ENCODE peak calls at places on chromosomes 13 and 19, in four cellular contexts. One of them, this sample, is unnamed.

GRCh38 chr19:41920878-41921277 is 7.4 kb downstream of the ERFL start:
- DNase-seq in keratinocyte: no peak
- DNase-seq in HCT116: no peak
- DNase-seq in GM12878: no peak
- DNase-seq in this sample: no peak

GRCh38 chr13:73849292-73849691 is 284.9 kb downstream of the KLF12 start:
- DNase-seq in HCT116: peak
- DNase-seq in GM12878: no peak
- DNase-seq in keratinocyte: no peak
- DNase-seq in this sample: peak

GRCh38 chr13:114318624-114319023 is 4.3 kb downstream of the CHAMP1 start:
- DNase-seq in HCT116: no peak
- DNase-seq in GM12878: no peak
- DNase-seq in keratinocyte: no peak
- DNase-seq in this sample: no peak

GRCh38 chr19:54653181-54653809 is 9.5 kb upstream of the LILRB4 start:
- DNase-seq in HCT116: peak
- DNase-seq in keratinocyte: no peak
- DNase-seq in GM12878: no peak
- DNase-seq in this sample: peak

GRCh38 chr13:106570354-106570822 is 2.5 kb upstream of the ARGLU1 start:
- DNase-seq in GM12878: no peak
- DNase-seq in keratinocyte: peak
- DNase-seq in HCT116: peak
- DNase-seq in this sample: peak

GRCh38 chr13:112172641-112173171 is 105.8 kb downstream of the SOX1 start:
- DNase-seq in keratinocyte: no peak
- DNase-seq in GM12878: no peak
- DNase-seq in HCT116: no peak
- DNase-seq in this sample: no peak

GRCh38 chr19:13014101-13014920 is 19.0 kb downstream of the NFIX start:
- DNase-seq in GM12878: no peak
- DNase-seq in keratinocyte: no peak
- DNase-seq in HCT116: no peak
- DNase-seq in this sample: no peak

GRCh38 chr13:91123456-91124127 is 223.9 kb upstream of the MIR17HG start:
- DNase-seq in GM12878: no peak
- DNase-seq in HCT116: no peak
- DNase-seq in keratinocyte: no peak
- DNase-seq in this sample: no peak

GRCh38 chr13:51838235-51838846 is 6.6 kb downstream of the TMEM272 start:
- DNase-seq in HCT116: no peak
- DNase-seq in GM12878: no peak
- DNase-seq in keratinocyte: no peak
- DNase-seq in this sample: no peak
- H3K9ac ChIP-seq in HCT116: no peak
- H3K9ac ChIP-seq in GM12878: no peak
- H3K9ac ChIP-seq in keratinocyte: no peak
- H3K9ac ChIP-seq in this sample: no peak

GRCh38 chr19:10291554-10292205 is 1.9 kb downstream of the ICAM5 start:
- DNase-seq in keratinocyte: no peak
- DNase-seq in GM12878: no peak
- DNase-seq in HCT116: no peak
- DNase-seq in this sample: no peak
- TF ChIP-seq EZH2 in keratinocyte: peak
- TF ChIP-seq EZH2 in GM12878: no peak
- TF ChIP-seq EZH2 in HCT116: no peak
- TF ChIP-seq EZH2 in this sample: no peak

DNA sequence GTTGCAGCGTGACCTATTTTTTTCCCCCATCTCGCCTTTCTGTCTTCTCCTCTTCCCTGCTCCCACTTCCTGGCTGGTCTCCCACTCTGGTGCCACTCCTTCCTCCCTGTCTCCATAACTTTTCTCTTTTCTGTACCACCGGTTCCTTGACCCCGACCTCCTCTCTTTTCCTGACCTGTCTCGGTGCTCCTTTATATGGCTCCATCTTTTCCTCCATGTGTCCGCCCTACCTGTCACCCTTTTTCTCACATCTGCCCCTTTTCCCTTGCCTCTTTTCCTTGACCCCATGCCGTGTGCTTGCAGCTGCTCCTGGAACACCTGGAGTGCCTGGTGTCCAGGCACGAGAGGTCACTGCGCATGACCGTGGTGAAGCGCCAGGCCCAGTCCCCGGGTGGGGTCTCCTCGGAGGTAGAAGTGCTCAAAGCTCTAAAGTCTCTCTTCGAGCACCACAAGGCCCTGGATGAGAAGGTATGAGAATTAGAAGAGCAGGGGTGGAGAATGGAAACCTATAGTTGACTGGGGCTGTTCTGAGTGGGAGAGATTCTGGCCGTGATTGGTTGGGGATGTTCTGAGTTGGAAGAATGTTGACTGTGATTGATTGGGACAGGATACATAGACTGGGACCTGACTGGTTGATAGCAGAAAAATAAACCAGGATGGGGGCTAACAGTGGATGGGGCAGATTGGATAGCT is 9.3 kb downstream of the PPFIA3 start:
- DNase-seq in GM12878: no peak
- DNase-seq in keratinocyte: no peak
- DNase-seq in HCT116: no peak
- DNase-seq in this sample: no peak
- H3K9ac ChIP-seq in GM12878: no peak
- H3K9ac ChIP-seq in keratinocyte: no peak
- H3K9ac ChIP-seq in HCT116: peak
- H3K9ac ChIP-seq in this sample: no peak

GRCh38 chr13:107864543-107865460 is 350.5 kb downstream of the LIG4 start:
- DNase-seq in HCT116: no peak
- DNase-seq in keratinocyte: no peak
- DNase-seq in GM12878: no peak
- DNase-seq in this sample: peak

GRCh38 chr13:107866666-107867623 is 348.4 kb downstream of the LIG4 start:
- DNase-seq in HCT116: no peak
- DNase-seq in keratinocyte: no peak
- DNase-seq in GM12878: no peak
- DNase-seq in this sample: no peak

GRCh38 chr13:107867701-107868661 is 347.4 kb downstream of the LIG4 start:
- DNase-seq in HCT116: no peak
- DNase-seq in keratinocyte: no peak
- DNase-seq in GM12878: no peak
- DNase-seq in this sample: no peak

GRCh38 chr13:107865643-107866006 is 349.7 kb downstream of the LIG4 start:
- DNase-seq in keratinocyte: no peak
- DNase-seq in HCT116: no peak
- DNase-seq in GM12878: no peak
- DNase-seq in this sample: no peak

GRCh38 chr13:107866007-107866665 is 349.2 kb downstream of the LIG4 start:
- DNase-seq in keratinocyte: no peak
- DNase-seq in GM12878: no peak
- DNase-seq in HCT116: no peak
- DNase-seq in this sample: no peak
- TF ChIP-seq EZH2 in keratinocyte: no peak
- TF ChIP-seq EZH2 in GM12878: no peak
- TF ChIP-seq EZH2 in HCT116: no peak
- TF ChIP-seq EZH2 in this sample: no peak

GRCh38 chr13:102707465-102707864 is 12.6 kb upstream of the METTL21C start:
- DNase-seq in keratinocyte: peak
- DNase-seq in GM12878: no peak
- DNase-seq in HCT116: no peak
- DNase-seq in this sample: no peak
- H3K9ac ChIP-seq in keratinocyte: peak
- H3K9ac ChIP-seq in GM12878: no peak
- H3K9ac ChIP-seq in HCT116: no peak
- H3K9ac ChIP-seq in this sample: no peak

GRCh38 chr13:36674337-36675212 is 755 bp downstream of the SERTM1 start:
- DNase-seq in keratinocyte: no peak
- DNase-seq in GM12878: no peak
- DNase-seq in HCT116: no peak
- DNase-seq in this sample: no peak
- TF ChIP-seq EZH2 in keratinocyte: no peak
- TF ChIP-seq EZH2 in GM12878: no peak
- TF ChIP-seq EZH2 in HCT116: no peak
- TF ChIP-seq EZH2 in this sample: no peak

GRCh38 chr13:75467009-75467728 is 14.8 kb downstream of the TBC1D4 start:
- DNase-seq in HCT116: no peak
- DNase-seq in GM12878: no peak
- DNase-seq in keratinocyte: no peak
- DNase-seq in this sample: no peak
- H3K9ac ChIP-seq in HCT116: no peak
- H3K9ac ChIP-seq in GM12878: no peak
- H3K9ac ChIP-seq in keratinocyte: no peak
- H3K9ac ChIP-seq in this sample: no peak

DNA sequence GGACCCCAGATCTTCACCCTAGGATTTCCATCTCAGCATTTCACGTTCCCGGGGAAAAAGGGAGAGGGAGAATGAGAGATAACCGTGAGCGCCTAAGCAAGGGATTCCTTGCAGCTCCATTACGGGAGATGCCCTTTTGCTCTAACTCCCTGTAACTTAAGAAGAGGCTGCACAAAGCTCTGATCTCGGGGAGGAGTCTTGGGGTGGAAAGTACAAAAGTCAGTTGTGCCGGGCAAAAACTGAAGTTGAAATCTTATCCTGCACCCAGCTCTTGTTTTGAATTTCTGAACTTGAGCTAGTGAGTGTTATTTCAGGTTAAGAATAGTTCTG is 256.4 kb upstream of the SOX21 start:
- DNase-seq in GM12878: no peak
- DNase-seq in keratinocyte: no peak
- DNase-seq in HCT116: no peak
- DNase-seq in this sample: no peak
- TF ChIP-seq EZH2 in GM12878: no peak
- TF ChIP-seq EZH2 in keratinocyte: peak
- TF ChIP-seq EZH2 in HCT116: no peak
- TF ChIP-seq EZH2 in this sample: no peak

GRCh38 chr13:33252103-33252502 is 33.5 kb downstream of the STARD13 start:
- DNase-seq in keratinocyte: no peak
- DNase-seq in GM12878: no peak
- DNase-seq in HCT116: no peak
- DNase-seq in this sample: no peak
- H3K9ac ChIP-seq in keratinocyte: no peak
- H3K9ac ChIP-seq in GM12878: no peak
- H3K9ac ChIP-seq in HCT116: no peak
- H3K9ac ChIP-seq in this sample: no peak

DNA sequence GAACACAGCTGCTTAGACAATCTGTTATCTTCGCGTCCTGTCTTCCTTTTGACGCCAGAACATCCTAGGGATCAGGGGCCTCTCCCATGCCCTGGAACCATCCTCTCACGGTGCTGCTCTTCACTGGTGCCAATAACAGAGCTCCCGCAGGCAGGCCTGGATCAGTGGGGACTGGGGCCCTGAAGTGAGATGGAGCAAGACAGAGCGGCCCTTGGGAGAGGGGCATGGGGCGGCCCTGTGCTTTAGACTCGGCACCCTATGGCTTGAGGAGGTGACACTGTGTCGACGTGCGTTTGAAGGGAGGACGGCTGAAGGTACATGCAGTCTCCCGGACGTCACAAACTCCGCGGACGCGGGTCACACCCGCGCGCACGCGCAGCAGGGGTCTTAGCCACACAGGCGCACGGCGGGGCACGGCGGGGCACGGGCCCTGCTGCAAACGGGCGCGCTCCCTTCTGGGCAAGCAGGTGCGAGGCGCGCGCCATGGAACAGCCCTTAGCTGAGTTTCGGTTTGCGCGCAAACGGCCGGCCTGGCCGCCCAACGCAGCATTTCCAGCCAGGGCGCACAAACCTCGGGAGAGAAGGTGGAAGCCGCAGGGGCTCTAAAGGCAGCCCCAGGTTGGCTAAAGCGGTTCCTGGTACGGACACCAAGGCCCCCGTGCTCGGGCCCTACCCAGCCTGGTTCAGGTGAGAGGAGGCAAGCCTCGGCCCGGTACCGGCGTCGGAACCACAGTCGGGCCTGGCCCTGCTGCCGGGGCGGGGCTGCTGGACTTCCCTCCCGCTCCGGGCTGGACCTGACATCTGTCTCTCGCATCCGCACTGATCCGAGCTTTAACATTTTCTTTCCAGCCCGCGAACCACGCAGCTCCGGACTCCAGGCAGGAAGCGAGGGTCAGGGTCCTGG is 16.5 kb upstream of the RNF17 start:
- DNase-seq in HCT116: no peak
- DNase-seq in keratinocyte: no peak
- DNase-seq in GM12878: no peak
- DNase-seq in this sample: peak
- TF ChIP-seq EZH2 in HCT116: no peak
- TF ChIP-seq EZH2 in keratinocyte: no peak
- TF ChIP-seq EZH2 in GM12878: no peak
- TF ChIP-seq EZH2 in this sample: no peak